ENCODE peak calls at places on chromosomes 7 and 10, in ten cellular contexts. I is midbrain; P is Peyer's patch; C is HT-29; G is lower lobe of right lung; Q is cardiac fibroblast; R is B cell; Z is naive thymus-derived CD4-positive, alpha-beta T cell; B is fibroblast of lung; J is ACHN. H is an unnamed sample.
A peak's percentile ranks its signal among the peaks of the same experiment; 100 is the strongest.

GRCh38 chr7:108488902-108489538 is 32.8 kb upstream of the NRCAM start:
- DNase-seq in I (no peak), P (no peak), C (no peak), G (no peak), Q (peak; percentile 63), R (no peak), Z (no peak), B (peak; percentile 36), J (no peak), H (no peak)

GRCh38 chr10:10794776-10795175 is 222.9 kb upstream of the CELF2 start:
- DNase-seq in I (no peak), P (no peak), C (no peak), G (no peak), Q (peak; percentile 94), R (no peak), Z (no peak), B (peak; percentile 98), J (no peak), H (no peak)

GRCh38 chr7:105808703-105809590 is 67.5 kb downstream of the ATXN7L1 start:
- DNase-seq in I (no peak), P (peak; percentile 84), C (peak; percentile 58), G (peak; percentile 63), Q (peak; percentile 46), R (peak; percentile 77), Z (peak; percentile 11), B (peak; percentile 67), J (peak; percentile 45), H (peak; percentile 83)

GRCh38 chr7:38335123-38335489 is 61.7 kb upstream of the TARP start:
- DNase-seq in I (no peak), P (peak; percentile 55), C (no peak), G (no peak), Q (no peak), R (no peak), Z (no peak), B (no peak), J (no peak), H (no peak)

GRCh38 chr7:13641699-13642098 is 347.8 kb downstream of the ETV1 start:
- DNase-seq in I (no peak), P (no peak), C (peak; percentile 25), G (no peak), Q (peak; percentile 48), R (no peak), Z (no peak), B (peak; percentile 71), J (no peak), H (no peak)

GRCh38 chr7:106623846-106624245 is 37.1 kb downstream of the CCDC71L start:
- DNase-seq in I (no peak), P (no peak), C (no peak), G (no peak), Q (peak; percentile 42), R (no peak), Z (no peak), B (peak; percentile 94), J (no peak), H (no peak)

GRCh38 chr7:44461387-44461786 is 29.1 kb downstream of the NUDCD3 start:
- DNase-seq in I (no peak), P (no peak), C (no peak), G (no peak), Q (peak; percentile 48), R (no peak), Z (peak; percentile 25), B (peak; percentile 65), J (peak; percentile 36), H (no peak)

GRCh38 chr10:58764087-58764747 is 251.5 kb downstream of the BICC1 start:
- DNase-seq in I (no peak), P (no peak), C (no peak), G (no peak), Q (no peak), R (no peak), Z (no peak), B (peak; percentile 28), J (no peak), H (no peak)

GRCh38 chr10:30701471-30702173 is 72.1 kb upstream of the LYZL2 start:
- DNase-seq in I (no peak), P (peak; percentile 89), C (peak; percentile 66), G (no peak), Q (peak; percentile 59), R (peak; percentile 49), Z (peak; percentile 79), B (peak; percentile 78), J (no peak), H (peak; percentile 48)

GRCh38 chr10:33336606-33337334 is 2.3 kb upstream of the NRP1 start:
- DNase-seq in I (no peak), P (peak; percentile 46), C (no peak), G (peak; percentile 56), Q (peak; percentile 68), R (peak; percentile 1), Z (no peak), B (no peak), J (no peak), H (peak; percentile 18)

GRCh38 chr7:81769891-81770818 is at the start of gene HGF:
- DNase-seq in I (peak; percentile 51), P (peak; percentile 58), C (no peak), G (peak; percentile 47), Q (peak; percentile 95), R (no peak), Z (no peak), B (peak; percentile 53), J (peak; percentile 53), H (no peak)

GRCh38 chr10:70729763-70730357 is 55.3 kb downstream of the TBATA start:
- DNase-seq in I (peak; percentile 2), P (peak; percentile 54), C (no peak), G (no peak), Q (peak; percentile 33), R (no peak), Z (no peak), B (no peak), J (no peak), H (no peak)

GRCh38 chr10:52077796-52078195 is 236.3 kb upstream of the DKK1 start:
- DNase-seq in I (no peak), P (no peak), C (no peak), G (no peak), Q (no peak), R (no peak), Z (no peak), B (no peak), J (no peak), H (no peak)

GRCh38 chr10:118034755-118035154 is 12.0 kb downstream of the RAB11FIP2 start:
- DNase-seq in I (no peak), P (no peak), C (no peak), G (peak; percentile 49), Q (peak; percentile 64), R (no peak), Z (no peak), B (peak; percentile 25), J (no peak), H (no peak)

GRCh38 chr7:157949711-157950110 is 612.9 kb downstream of the DNAJB6 start:
- DNase-seq in I (no peak), P (no peak), C (no peak), G (no peak), Q (no peak), R (no peak), Z (no peak), B (peak; percentile 35), J (no peak), H (no peak)

GRCh38 chr7:1175967-1176851 is 16.2 kb upstream of the ZFAND2A start:
- DNase-seq in I (peak; percentile 74), P (peak; percentile 91), C (peak; percentile 94), G (peak; percentile 88), Q (peak; percentile 77), R (peak; percentile 82), Z (peak; percentile 38), B (peak; percentile 53), J (peak; percentile 85), H (peak; percentile 86)

GRCh38 chr7:10075866-10076265 is 897.8 kb upstream of the PHF14 start:
- DNase-seq in I (peak; percentile 22), P (no peak), C (no peak), G (no peak), Q (no peak), R (no peak), Z (no peak), B (no peak), J (no peak), H (no peak)

GRCh38 chr10:7689591-7689990 is 13.5 kb upstream of the ITIH2 start:
- DNase-seq in I (no peak), P (no peak), C (no peak), G (no peak), Q (no peak), R (no peak), Z (no peak), B (no peak), J (no peak), H (no peak)

GRCh38 chr7:35757574-35757973 is 43.3 kb upstream of the SEPTIN7 start:
- DNase-seq in I (no peak), P (no peak), C (no peak), G (no peak), Q (peak; percentile 32), R (no peak), Z (no peak), B (no peak), J (no peak), H (no peak)

GRCh38 chr10:23439452-23439919 is 611 bp downstream of the OTUD1 start:
- DNase-seq in I (no peak), P (no peak), C (no peak), G (no peak), Q (peak; percentile 27), R (no peak), Z (peak; percentile 28), B (peak; percentile 15), J (peak; percentile 2), H (no peak)

GRCh38 chr10:97542169-97543024 is 30.2 kb upstream of the ANKRD2 start:
- DNase-seq in I (peak; percentile 21), P (peak; percentile 61), C (peak; percentile 86), G (no peak), Q (peak; percentile 98), R (no peak), Z (no peak), B (peak; percentile 99), J (peak; percentile 89), H (no peak)

GRCh38 chr10:24197319-24197718 is 11.6 kb upstream of the KIAA1217 start:
- DNase-seq in I (no peak), P (no peak), C (no peak), G (no peak), Q (no peak), R (no peak), Z (no peak), B (no peak), J (no peak), H (no peak)

GRCh38 chr10:102509387-102509786 is 5.6 kb downstream of the SUFU start:
- DNase-seq in I (no peak), P (no peak), C (no peak), G (no peak), Q (peak; percentile 65), R (no peak), Z (no peak), B (peak; percentile 54), J (no peak), H (no peak)

GRCh38 chr10:63539377-63539776 is 18.2 kb downstream of the REEP3 start:
- DNase-seq in I (no peak), P (no peak), C (no peak), G (no peak), Q (no peak), R (no peak), Z (no peak), B (no peak), J (no peak), H (no peak)

GRCh38 chr7:39415091-39415820 is 150.9 kb upstream of the YAE1 start:
- DNase-seq in I (no peak), P (no peak), C (no peak), G (no peak), Q (no peak), R (no peak), Z (no peak), B (no peak), J (no peak), H (no peak)

GRCh38 chr7:44104880-44105771 is 981 bp downstream of the AEBP1 start:
- DNase-seq in I (peak; percentile 62), P (peak; percentile 60), C (no peak), G (no peak), Q (peak; percentile 81), R (no peak), Z (no peak), B (peak; percentile 64), J (no peak), H (no peak)

GRCh38 chr7:28217161-28217560 is 36.6 kb upstream of the JAZF1 start:
- DNase-seq in I (no peak), P (no peak), C (no peak), G (no peak), Q (no peak), R (no peak), Z (no peak), B (no peak), J (no peak), H (no peak)

GRCh38 chr10:3760083-3760482 is 24.9 kb downstream of the KLF6 start:
- DNase-seq in I (no peak), P (peak; percentile 41), C (no peak), G (no peak), Q (no peak), R (no peak), Z (no peak), B (no peak), J (no peak), H (no peak)

H was measured in GM10248.